ENCODE peak calls at places on chromosomes 16 and 17, in four cellular contexts. X is IMR-90, H is neuronal stem cell, K is mesenchymal stem cell. P is an unnamed sample.

GRCh38 chr17:50181601-50182345 is 16.0 kb downstream of the SGCA start:
- DNase-seq in H (no peak), X (peak; percentile 65), K (peak; percentile 80), P (no peak)

GRCh38 chr16:66612422-66612821 is 7.9 kb downstream of the CMTM3 start:
- DNase-seq in K (no peak), H (no peak), X (no peak), P (no peak)

GRCh38 chr17:39110435-39111136 is 40.9 kb downstream of the PLXDC1 start:
- DNase-seq in K (no peak), H (no peak), X (no peak), P (no peak)

GRCh38 chr16:67967956-67968439 is 439 bp downstream of the SLC12A4 start:
- DNase-seq in H (peak; percentile 32), K (peak; percentile 42), X (peak; percentile 25), P (peak; percentile 55)

GRCh38 chr17:55458977-55459376 is 37.3 kb upstream of the MMD start:
- DNase-seq in K (peak; percentile 82), X (peak; percentile 89), H (no peak), P (peak; percentile 43)

GRCh38 chr16:48433116-48433848 is 48.1 kb upstream of the SIAH1 start:
- DNase-seq in X (no peak), K (no peak), H (no peak), P (no peak)

GRCh38 chr17:13541032-13541480 is 60.7 kb downstream of the HS3ST3A1 start:
- DNase-seq in H (no peak), K (peak; percentile 83), X (peak; percentile 96), P (no peak)

GRCh38 chr17:15377608-15378007 is 36.2 kb upstream of the TEKT3 start:
- DNase-seq in K (peak; percentile 44), X (peak; percentile 54), H (peak; percentile 49), P (peak; percentile 80)

GRCh38 chr16:23423496-23424049 is 29.4 kb downstream of the COG7 start:
- DNase-seq in X (peak; percentile 99), K (peak; percentile 97), H (no peak), P (peak; percentile 67)

GRCh38 chr16:4264546-4264945 is 8.3 kb downstream of the TFAP4 start:
- DNase-seq in X (no peak), K (no peak), H (no peak), P (no peak)

GRCh38 chr16:63904930-63905329 is 1216.9 kb downstream of the CDH11 start:
- DNase-seq in H (no peak), X (no peak), K (no peak), P (no peak)

GRCh38 chr16:20899503-20900298 is 457 bp downstream of the DCUN1D3 start:
- DNase-seq in H (peak; percentile 17), K (no peak), X (no peak), P (no peak)

GRCh38 chr16:46690281-46691178 is 1.1 kb downstream of the ORC6 start:
- DNase-seq in X (peak; percentile 40), H (no peak), K (peak; percentile 82), P (no peak)

GRCh38 chr17:29074488-29074887 is 31.5 kb downstream of the PIPOX start:
- DNase-seq in X (no peak), K (no peak), H (no peak), P (no peak)

GRCh38 chr16:5870886-5871715 is 773.5 kb upstream of the EEF2KMT start:
- DNase-seq in H (no peak), K (no peak), X (no peak), P (no peak)

GRCh38 chr16:1790261-1790610 is 3.3 kb downstream of the IGFALS start:
- DNase-seq in X (no peak), H (no peak), K (no peak), P (no peak)

GRCh38 chr16:77647726-77648125 is 74.6 kb upstream of the NUDT7 start:
- DNase-seq in K (no peak), X (no peak), H (no peak), P (peak; percentile 29)

GRCh38 chr16:48393843-48394703 is 8.9 kb upstream of the SIAH1 start:
- DNase-seq in H (no peak), K (no peak), X (peak; percentile 88), P (peak; percentile 44)

GRCh38 chr16:82067042-82067809 is 32.2 kb downstream of the HSD17B2 start:
- DNase-seq in H (no peak), X (peak; percentile 31), K (no peak), P (no peak)

GRCh38 chr16:80788016-80788415 is 16.4 kb downstream of the CDYL2 start:
- DNase-seq in H (no peak), K (no peak), X (no peak), P (no peak)

GRCh38 chr16:80806957-80807356 is 2.6 kb upstream of the CDYL2 start:
- DNase-seq in X (peak; percentile 69), H (no peak), K (peak; percentile 11), P (no peak)

GRCh38 chr17:52158450-52159042 is at the start of gene CA10:
- DNase-seq in K (no peak), X (no peak), H (peak; percentile 43), P (no peak)

GRCh38 chr17:77474292-77474988 is 333.7 kb downstream of the SEC14L1 start:
- DNase-seq in H (no peak), K (no peak), X (peak; percentile 41), P (no peak)

GRCh38 chr17:41402161-41402560 is 4.8 kb upstream of the KRT31 start:
- DNase-seq in X (peak; percentile 20), H (no peak), K (no peak), P (no peak)

GRCh38 chr17:58706351-58707140 is 14.1 kb downstream of the RAD51C start:
- DNase-seq in H (no peak), X (no peak), K (no peak), P (peak; percentile 79)

GRCh38 chr16:55411231-55411630 is 67.8 kb upstream of the MMP2 start:
- DNase-seq in H (no peak), X (peak; percentile 5), K (no peak), P (no peak)

GRCh38 chr17:43721537-43722268 is 36.9 kb downstream of the SOST start:
- DNase-seq in H (no peak), X (peak; percentile 35), K (peak; percentile 31), P (no peak)

GRCh38 chr16:14455577-14455976 is 174.5 kb downstream of the PARN start:
- DNase-seq in K (peak; percentile 33), H (no peak), X (peak; percentile 73), P (peak; percentile 47)

GRCh38 chr16:86374603-86375002 is 135.7 kb upstream of the FOXF1 start:
- DNase-seq in K (no peak), H (no peak), X (no peak), P (no peak)

GRCh38 chr16:68506331-68507053 is 32.6 kb upstream of the ZFP90 start:
- DNase-seq in X (peak; percentile 8), K (no peak), H (no peak), P (no peak)

GRCh38 chr16:72474511-72475123 is 302.7 kb upstream of the PMFBP1 start:
- DNase-seq in K (peak; percentile 91), X (peak; percentile 78), H (no peak), P (no peak)

GRCh38 chr17:82097919-82098168 is 192 bp downstream of the FASN start:
- DNase-seq in H (no peak), K (peak; percentile 40), X (no peak), P (no peak)

GRCh38 chr17:82098169-82098938 is at the start of gene FASN:
- DNase-seq in H (peak; percentile 95), K (peak; percentile 95), X (peak; percentile 93), P (peak; percentile 93)

GRCh38 chr17:82096709-82097186 is 1.3 kb downstream of the FASN start:
- DNase-seq in H (no peak), K (no peak), X (no peak), P (no peak)

GRCh38 chr17:82095777-82096708 is 2.0 kb downstream of the FASN start:
- DNase-seq in K (no peak), H (no peak), X (no peak), P (peak; percentile 41)

DNA sequence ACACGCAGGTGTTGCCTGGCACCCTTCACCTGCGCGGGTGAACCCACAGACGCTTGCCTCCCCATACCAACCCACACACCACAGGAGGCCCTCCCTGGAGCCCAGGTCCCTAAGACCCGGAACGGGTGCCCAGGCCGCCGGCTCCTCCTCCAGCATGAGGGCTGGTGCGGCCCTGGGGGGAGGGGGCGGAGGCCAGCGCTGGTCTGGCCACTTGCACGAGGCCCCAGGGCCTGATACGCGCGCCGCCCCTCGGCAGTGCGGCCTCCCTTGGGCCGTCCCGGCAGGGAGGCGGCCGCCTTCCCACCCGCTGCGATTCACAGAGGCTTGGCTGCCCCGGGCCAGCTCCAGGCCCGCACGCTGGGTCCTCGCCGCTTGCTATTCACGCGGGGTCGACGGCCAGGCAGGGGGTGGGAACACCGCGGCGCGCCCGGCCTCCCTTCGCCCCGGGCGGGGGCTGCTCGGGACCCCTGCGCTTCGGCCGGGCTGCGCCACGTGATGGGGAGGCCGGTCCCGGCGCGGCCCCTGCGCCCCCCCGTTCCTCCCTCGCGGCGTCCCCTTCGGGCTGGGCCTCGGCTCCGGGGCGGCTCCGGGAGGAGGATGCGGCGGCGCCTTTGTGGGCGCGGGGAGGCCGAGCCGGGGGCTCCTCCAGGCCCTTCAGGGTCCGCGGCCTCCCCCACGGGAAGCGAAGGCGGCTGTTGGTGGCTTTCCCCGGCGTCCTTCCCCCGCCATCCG is 683 bp downstream of the FASN start:
- DNase-seq in X (peak; percentile 64), H (no peak), K (peak; percentile 54), P (peak; percentile 78)
- H2BK120ac ChIP-seq in X (no peak overlapping the region), H (peak overlapping the region; percentile 54), K (peak overlapping the region; percentile 98), P (peak overlapping the region; percentile 74)

DNA sequence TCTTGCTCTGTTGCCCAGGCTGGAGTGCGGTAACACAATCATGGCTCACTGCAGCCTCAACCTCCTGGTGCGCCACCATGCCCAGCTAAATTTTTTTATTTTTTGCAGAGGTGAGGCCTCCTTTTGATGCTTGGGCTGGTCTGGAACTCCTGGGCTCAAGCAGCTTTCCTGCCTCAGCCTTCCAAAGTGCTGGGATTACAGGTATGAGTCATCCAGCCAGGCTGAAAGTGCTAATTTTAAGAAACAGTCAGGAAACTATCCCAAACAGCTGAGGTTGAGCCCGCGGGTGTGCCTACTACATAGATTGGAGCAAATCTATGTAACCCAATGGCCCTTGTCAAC is 738 bp upstream of the XPO6 start:
- DNase-seq in X (peak; percentile 26), K (peak; percentile 48), H (no peak), P (peak; percentile 62)
- H2BK120ac ChIP-seq in X (peak overlapping the region; percentile 56), K (no peak overlapping the region), H (no peak overlapping the region), P (peak overlapping the region; percentile 76)

GRCh38 chr17:62366191-62366590 is 14.2 kb upstream of the EFCAB3 start:
- DNase-seq in K (no peak), X (no peak), H (no peak), P (no peak)
- H2BK120ac ChIP-seq in K (no peak overlapping the region), X (no peak overlapping the region), H (no peak overlapping the region), P (no peak overlapping the region)

DNA sequence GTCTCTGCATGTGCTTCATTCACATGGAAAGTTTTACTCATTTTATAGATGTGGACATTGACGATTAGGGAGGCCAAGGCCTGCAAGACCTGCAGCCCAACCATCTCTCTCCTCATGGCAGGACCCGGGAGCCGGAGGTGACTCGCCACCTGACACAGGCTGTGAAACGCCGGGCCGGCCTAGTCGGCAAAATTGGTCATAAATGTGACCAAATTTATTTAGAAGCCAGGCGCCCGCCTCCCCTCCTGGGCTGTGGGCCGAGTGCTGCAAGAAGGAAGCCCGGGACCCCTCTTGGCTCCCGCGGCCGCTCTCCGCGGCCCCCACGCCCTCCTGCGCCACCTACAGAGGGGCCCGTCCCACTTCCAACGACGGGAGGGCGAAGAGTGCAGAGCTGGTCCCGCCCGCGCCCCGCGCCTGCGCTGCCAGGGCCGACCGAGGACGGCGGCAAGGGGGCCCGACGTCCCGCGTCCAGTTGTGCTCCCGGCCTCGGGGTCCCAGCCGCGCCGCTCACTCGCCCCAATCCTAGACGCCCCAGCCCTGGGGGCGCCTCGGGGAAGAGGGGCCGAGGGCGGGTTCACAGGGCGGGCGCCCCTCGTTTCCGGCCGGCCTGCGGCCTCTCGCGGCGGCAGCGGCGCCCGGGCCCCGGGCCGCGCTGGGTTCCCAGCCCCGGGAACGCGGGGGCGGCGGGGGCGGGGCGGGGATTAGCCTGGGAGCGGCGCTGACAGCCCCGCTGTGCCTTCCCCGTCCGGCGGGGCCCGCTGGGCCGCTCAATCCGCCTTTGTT is 47.5 kb downstream of the WNT3 start:
- DNase-seq in X (peak; percentile 23), H (peak; percentile 54), K (peak; percentile 63), P (peak; percentile 25)
- H2BK120ac ChIP-seq in X (no peak overlapping the region), H (peak overlapping the region; percentile 65), K (peak overlapping the region; percentile 91), P (peak overlapping the region; percentile 75)